ENCODE peak calls at places on chromosomes 5 and 9, in four cellular contexts. B is PC-3, D is HepG2, A is Karpas-422. Z is an unnamed sample. For H3K79me2, the result is how much of the 10 kb centered on the place peaks cover.

GRCh38 chr5:91339053-91339710 is 43.9 kb downstream of the ARRDC3 start:
- DNase-seq in B (no peak), D (no peak), A (no peak), Z (no peak)

GRCh38 chr5:135039526-135040296 is 5.7 kb upstream of the PITX1 start:
- DNase-seq in B (no peak), D (no peak), A (no peak), Z (peak)

GRCh38 chr5:52772668-52773067 is 15.0 kb upstream of the ITGA1 start:
- DNase-seq in B (no peak), D (no peak), A (no peak), Z (no peak)

GRCh38 chr5:15694694-15695093 is 194.7 kb downstream of the FBXL7 start:
- DNase-seq in B (no peak), D (no peak), A (no peak), Z (peak)

GRCh38 chr5:173864126-173865075 is 23.7 kb upstream of the CPEB4 start:
- DNase-seq in B (no peak), D (peak), A (no peak), Z (peak)

GRCh38 chr5:148765061-148765460 is 61.4 kb upstream of the ADRB2 start:
- DNase-seq in B (no peak), D (no peak), A (no peak), Z (no peak)

GRCh38 chr5:63648376-63648775 is 313.9 kb downstream of the HTR1A start:
- DNase-seq in B (no peak), D (no peak), A (no peak), Z (no peak)

GRCh38 chr5:102767864-102768263 is 12.8 kb downstream of the PAM start:
- DNase-seq in B (no peak), D (no peak), A (no peak), Z (no peak)

GRCh38 chr5:108681079-108681921 is 66.4 kb upstream of the FER start:
- DNase-seq in B (peak), D (peak), A (peak), Z (peak)

GRCh38 chr9:91744114-91744513 is 205.9 kb downstream of the ROR2 start:
- DNase-seq in B (no peak), D (no peak), A (no peak), Z (no peak)

GRCh38 chr5:125575561-125576504 is 829.4 kb upstream of the ZNF608 start:
- DNase-seq in B (no peak), D (no peak), A (no peak), Z (no peak)

GRCh38 chr5:176768174-176768970 is 42.0 kb upstream of the UNC5A start:
- DNase-seq in B (no peak), D (no peak), A (no peak), Z (no peak)

GRCh38 chr9:113593682-113594281 is 130.3 kb downstream of the RGS3 start:
- DNase-seq in B (peak), D (peak), A (no peak), Z (peak)

GRCh38 chr5:149381986-149382338 is 2.9 kb upstream of the IL17B start:
- DNase-seq in B (peak), D (peak), A (peak), Z (peak)

GRCh38 chr9:128422783-128423150 is 2.1 kb downstream of the CERCAM start:
- DNase-seq in B (no peak), D (no peak), A (no peak), Z (no peak)

GRCh38 chr9:124505006-124505900 is 1.9 kb downstream of the NR5A1 start:
- DNase-seq in B (no peak), D (no peak), A (no peak), Z (peak)

GRCh38 chr5:122297587-122298298 is 14.3 kb upstream of the SNCAIP start:
- DNase-seq in B (no peak), D (no peak), A (no peak), Z (no peak)

GRCh38 chr5:6822068-6822467 is 108.8 kb downstream of the TENT4A start:
- DNase-seq in B (no peak), D (no peak), A (no peak), Z (no peak)

GRCh38 chr9:81898851-81899250 is 29.4 kb upstream of the SPATA31D4 start:
- DNase-seq in B (no peak), D (no peak), A (no peak), Z (no peak)

GRCh38 chr9:99150456-99151171 is 45.7 kb downstream of the TGFBR1 start:
- DNase-seq in B (no peak), D (no peak), A (no peak), Z (no peak)

GRCh38 chr5:35073168-35073567 is 25.4 kb upstream of the AGXT2 start:
- DNase-seq in B (no peak), D (no peak), A (no peak), Z (peak)

GRCh38 chr9:106085479-106085878 is 391.1 kb downstream of the TMEM38B start:
- DNase-seq in B (no peak), D (no peak), A (no peak), Z (no peak)

GRCh38 chr5:34913072-34913471 is 2.2 kb downstream of the RAD1 start:
- DNase-seq in B (no peak), D (no peak), A (no peak), Z (no peak)

GRCh38 chr5:156486394-156487238 is 159.7 kb downstream of the SGCD start:
- DNase-seq in B (no peak), D (no peak), A (no peak), Z (no peak)

GRCh38 chr5:112208699-112209615 is 210.1 kb downstream of the EPB41L4A start:
- DNase-seq in B (no peak), D (no peak), A (no peak), Z (no peak)

GRCh38 chr5:55226934-55227737 is at the start of gene MCIDAS:
- DNase-seq in B (peak), D (no peak), A (peak), Z (peak)

GRCh38 chr5:64859881-64860280 is 91.2 kb downstream of the CWC27 start:
- DNase-seq in B (no peak), D (no peak), A (no peak), Z (no peak)

GRCh38 chr9:112104401-112104800 is 70.7 kb downstream of the SUSD1 start:
- DNase-seq in B (no peak), D (no peak), A (peak), Z (no peak)

GRCh38 chr5:2163940-2164490 is 281.3 kb upstream of the IRX4 start:
- DNase-seq in B (no peak), D (no peak), A (no peak), Z (peak)

GRCh38 chr9:135478858-135479468 is 619 bp upstream of the PPP1R26 start:
- DNase-seq in B (peak), D (peak), A (no peak), Z (peak)

GRCh38 chr5:32790411-32790951 is 79.4 kb downstream of the NPR3 start:
- DNase-seq in B (no peak), D (no peak), A (no peak), Z (peak)

GRCh38 chr5:151825445-151825844 is 53.7 kb downstream of the G3BP1 start:
- DNase-seq in B (peak), D (peak), A (peak), Z (peak)

GRCh38 chr5:38879091-38879460 is 33.3 kb downstream of the OSMR start:
- DNase-seq in B (no peak), D (no peak), A (no peak), Z (no peak)
- H2AFZ ChIP-seq in B (no peak), D (no peak), A (no peak), Z (no peak)

DNA sequence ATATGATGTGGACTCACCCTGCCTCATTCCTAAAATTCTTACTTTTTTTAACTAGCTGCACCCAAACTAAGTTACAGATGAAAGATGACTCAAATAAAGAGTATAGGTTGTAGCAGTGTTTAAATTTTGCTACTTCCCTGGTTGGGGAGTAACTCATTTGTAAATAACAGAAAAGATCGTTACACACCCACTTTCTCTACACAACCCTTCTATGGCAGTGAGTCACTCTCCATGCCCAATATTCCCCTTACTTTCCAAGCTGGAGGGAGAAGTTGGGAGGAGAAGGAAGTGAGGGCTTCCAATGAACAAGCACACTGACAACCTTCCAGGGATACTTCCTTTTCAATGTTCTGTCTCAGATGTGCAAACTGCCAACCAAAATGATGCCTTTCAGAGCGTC is 1.9 kb downstream of the RASEF start:
- DNase-seq in B (peak), D (no peak), A (no peak), Z (peak)
- H3K79me2 ChIP-seq in B (under half), D (under half), A (under half), Z (under half)

DNA sequence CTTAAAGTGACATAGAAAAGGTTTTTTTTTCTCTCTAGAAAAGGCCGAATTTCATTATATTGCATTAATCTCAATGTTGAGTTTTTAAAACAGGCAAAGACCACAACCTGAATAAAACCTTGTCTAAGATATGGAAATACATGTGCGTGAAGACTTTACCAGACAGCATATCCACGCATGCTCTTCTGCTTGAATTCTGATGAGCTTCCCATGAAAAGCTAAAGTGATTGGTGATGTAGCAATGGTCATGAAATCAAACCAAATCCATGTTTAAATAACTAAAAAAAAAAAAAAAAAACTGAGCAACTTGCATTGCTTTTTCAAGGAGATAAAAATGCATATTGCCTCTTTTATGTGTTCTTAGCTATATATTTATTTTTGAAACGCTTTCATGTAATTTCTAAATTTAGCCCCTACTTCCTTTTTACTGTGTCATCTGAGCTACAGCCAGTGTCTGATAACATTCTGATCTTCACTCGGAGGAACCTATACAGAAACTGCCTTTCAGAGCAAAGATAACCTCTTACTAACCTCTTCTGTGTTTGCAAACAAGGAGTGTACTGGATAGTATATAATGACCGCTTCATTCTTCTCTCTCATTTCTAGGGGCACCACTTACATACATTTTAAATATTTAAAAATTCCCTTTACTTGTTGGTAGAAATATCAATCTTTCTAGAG is 179.1 kb upstream of the GNA14 start:
- DNase-seq in B (no peak), D (peak), A (peak), Z (no peak)
- H3K4me2 ChIP-seq in B (no peak), D (no peak), A (peak), Z (peak)

GRCh38 chr5:81752644-81752963 is 1.7 kb upstream of the SSBP2 start:
- DNase-seq in B (no peak), D (no peak), A (no peak), Z (no peak)

GRCh38 chr5:81751836-81752643 is 1.1 kb upstream of the SSBP2 start:
- DNase-seq in B (no peak), D (no peak), A (no peak), Z (peak)

GRCh38 chr5:81755320-81755719 is 4.4 kb upstream of the SSBP2 start:
- DNase-seq in B (peak), D (peak), A (no peak), Z (peak)

GRCh38 chr5:81754621-81755020 is 3.7 kb upstream of the SSBP2 start:
- DNase-seq in B (no peak), D (no peak), A (no peak), Z (no peak)

DNA sequence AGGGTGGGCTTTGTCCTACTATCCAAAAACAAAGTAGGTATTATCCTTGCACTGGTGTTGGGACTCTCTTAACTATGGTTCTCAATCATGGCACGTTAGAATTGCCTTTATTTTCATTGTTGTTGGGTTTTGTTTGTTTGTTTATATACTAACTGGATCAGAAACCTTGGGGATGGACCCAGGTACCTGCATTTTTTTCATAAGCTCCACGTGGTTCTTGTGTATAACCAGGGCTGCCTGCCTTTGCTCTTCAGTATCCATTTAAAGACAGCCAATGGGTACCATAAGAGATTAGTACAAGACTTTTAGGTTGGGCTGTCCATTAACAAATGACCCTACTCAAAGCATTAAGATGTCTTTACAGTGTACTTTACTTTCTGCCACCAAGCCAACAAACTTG is 2.5 kb upstream of the SSBP2 start:
- DNase-seq in B (no peak), D (no peak), A (no peak), Z (no peak)
- H2AFZ ChIP-seq in B (no peak), D (no peak), A (no peak), Z (no peak)

GRCh38 chr9:93507780-93508179 is 54.4 kb upstream of the FAM120AOS start:
- DNase-seq in B (no peak), D (no peak), A (no peak), Z (no peak)

GRCh38 chr9:93509084-93509483 is 55.7 kb upstream of the FAM120AOS start:
- DNase-seq in B (no peak), D (no peak), A (no peak), Z (no peak)

GRCh38 chr9:93508207-93508606 is 54.8 kb upstream of the FAM120AOS start:
- DNase-seq in B (no peak), D (no peak), A (no peak), Z (no peak)

GRCh38 chr9:93513606-93514005 is 60.2 kb upstream of the FAM120AOS start:
- DNase-seq in B (no peak), D (no peak), A (no peak), Z (no peak)

GRCh38 chr9:93510041-93510440 is 56.7 kb upstream of the FAM120AOS start:
- DNase-seq in B (no peak), D (no peak), A (no peak), Z (no peak)
- H3K79me2 ChIP-seq in B (half or more), D (under half), A (half or more), Z (half or more)

GRCh38 chr5:104345513-104345823 is 782.9 kb upstream of the NUDT12 start:
- DNase-seq in B (no peak), D (no peak), A (no peak), Z (no peak)
- H3K4me2 ChIP-seq in B (peak), D (no peak), A (no peak), Z (peak)

DNA sequence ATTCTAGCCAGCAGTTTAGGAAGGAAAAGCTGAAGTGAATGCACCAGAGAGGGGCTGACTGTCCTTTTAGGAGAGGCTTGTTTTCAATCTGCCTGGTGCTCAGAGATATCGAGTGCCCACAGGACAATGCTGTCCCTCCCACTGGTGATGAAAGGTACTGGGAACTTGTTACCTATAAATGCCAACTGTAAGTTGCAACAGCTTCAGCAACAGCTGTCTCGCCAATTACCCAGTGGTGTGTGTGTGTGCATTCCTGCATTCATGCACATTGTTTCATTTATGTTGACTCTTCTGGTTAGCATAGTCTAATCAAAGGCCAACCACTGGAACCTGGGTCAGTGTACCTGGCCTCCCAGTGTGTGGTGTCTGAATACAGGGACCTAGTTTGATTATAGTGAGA is 161.1 kb downstream of the CSNK1G3 start:
- DNase-seq in B (no peak), D (peak), A (no peak), Z (no peak)
- H2AFZ ChIP-seq in B (no peak), D (no peak), A (no peak), Z (no peak)

GRCh38 chr9:120443489-120443888 is 136.5 kb downstream of the CDK5RAP2 start:
- DNase-seq in B (no peak), D (no peak), A (no peak), Z (peak)
- H3K79me2 ChIP-seq in B (under half), D (under half), A (under half), Z (under half)

GRCh38 chr5:164009628-164010027 is 504.2 kb downstream of the MAT2B start:
- DNase-seq in B (no peak), D (no peak), A (no peak), Z (no peak)

GRCh38 chr5:164013077-164013670 is 507.8 kb downstream of the MAT2B start:
- DNase-seq in B (peak), D (peak), A (peak), Z (no peak)

GRCh38 chr5:164010900-164011299 is 505.5 kb downstream of the MAT2B start:
- DNase-seq in B (no peak), D (no peak), A (no peak), Z (no peak)

GRCh38 chr5:164007062-164007461 is 501.6 kb downstream of the MAT2B start:
- DNase-seq in B (no peak), D (no peak), A (no peak), Z (no peak)

DNA sequence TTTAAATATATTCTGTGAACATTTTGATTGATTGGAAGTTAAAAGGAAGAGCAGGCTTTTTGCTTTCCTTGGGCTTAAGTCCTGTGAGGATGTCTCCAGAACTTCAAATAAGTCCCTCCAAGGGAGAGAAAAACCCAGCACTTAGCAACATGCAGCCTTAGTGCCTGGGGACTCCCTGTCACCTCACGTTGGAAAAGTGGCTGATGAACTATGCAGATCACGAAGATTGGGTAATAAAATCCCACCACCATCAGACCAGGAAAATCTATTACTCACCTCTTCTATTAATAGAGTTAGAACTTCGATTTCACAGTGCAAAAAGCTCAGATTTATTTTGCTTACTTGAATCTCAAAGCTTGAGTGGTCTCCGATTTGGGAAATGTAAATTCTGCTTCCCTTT is 507.0 kb downstream of the MAT2B start:
- DNase-seq in B (no peak), D (no peak), A (no peak), Z (no peak)
- H3K4me2 ChIP-seq in B (no peak), D (no peak), A (no peak), Z (no peak)

GRCh38 chr9:134473353-134474057 is 147.2 kb downstream of the RXRA start:
- DNase-seq in B (no peak), D (no peak), A (no peak), Z (no peak)
- H2AFZ ChIP-seq in B (no peak), D (no peak), A (no peak), Z (peak)